ENCODE peak calls at places on chromosomes 4 and X, in four cellular contexts. I, Y, T and L are unnamed samples.

GRCh38 chr4:162683659-162684370 is 482.9 kb downstream of the NAF1 start:
- DNase-seq in I (no peak), Y (no peak), T (no peak), L (no peak)

GRCh38 chr4:100391086-100391485 is 126.7 kb downstream of the EMCN start:
- DNase-seq in Y (peak), I (no peak), T (no peak), L (no peak)

GRCh38 chrX:39212456-39212855 is 411.2 kb downstream of the MID1IP1 start:
- DNase-seq in Y (no peak), T (no peak), I (no peak), L (no peak)

GRCh38 chr4:156738756-156739155 is 232.8 kb downstream of the PDGFC start:
- DNase-seq in I (no peak), T (no peak), Y (no peak), L (no peak)

GRCh38 chr4:88226143-88226542 is 58.2 kb downstream of the PPM1K start:
- DNase-seq in Y (no peak), I (no peak), T (no peak), L (no peak)

GRCh38 chr4:120228086-120228485 is 161.4 kb upstream of the MAD2L1 start:
- DNase-seq in I (no peak), T (no peak), Y (no peak), L (no peak)

GRCh38 chr4:108988514-108989195 is 225.8 kb upstream of the ETNPPL start:
- DNase-seq in I (peak), Y (no peak), T (no peak), L (no peak)

GRCh38 chr4:161604516-161605300 is 559.1 kb downstream of the FSTL5 start:
- DNase-seq in Y (no peak), I (no peak), T (no peak), L (no peak)

GRCh38 chr4:53281438-53281837 is 84.4 kb downstream of the SCFD2 start:
- DNase-seq in T (no peak), Y (no peak), I (peak), L (no peak)

GRCh38 chrX:110563276-110563675 is 204.6 kb downstream of the RTL9 start:
- DNase-seq in T (no peak), Y (no peak), I (no peak), L (no peak)

GRCh38 chr4:177313263-177313662 is 3.6 kb downstream of the NEIL3 start:
- DNase-seq in I (peak), T (no peak), Y (no peak), L (no peak)

GRCh38 chr4:1169691-1170096 is 2.7 kb downstream of the SPON2 start:
- DNase-seq in T (no peak), I (no peak), Y (no peak), L (no peak)
- H4K8ac ChIP-seq in T (peak), I (no peak), Y (no peak), L (no peak)

GRCh38 chr4:74632634-74633033 is 161.7 kb downstream of the BTC start:
- DNase-seq in T (no peak), Y (no peak), I (peak), L (no peak)
- H4K5ac ChIP-seq in T (no peak), Y (no peak), I (no peak), L (no peak)

GRCh38 chr4:115675721-115676120 is 562.3 kb upstream of the NDST4 start:
- DNase-seq in Y (no peak), I (no peak), T (no peak), L (no peak)

GRCh38 chr4:115674485-115674884 is 561.1 kb upstream of the NDST4 start:
- DNase-seq in I (no peak), T (no peak), Y (no peak), L (no peak)

GRCh38 chr4:115678425-115678941 is 565.1 kb upstream of the NDST4 start:
- DNase-seq in Y (no peak), I (no peak), T (no peak), L (peak)
- H3K56ac ChIP-seq in Y (no peak), I (no peak), T (no peak), L (no peak)

DNA sequence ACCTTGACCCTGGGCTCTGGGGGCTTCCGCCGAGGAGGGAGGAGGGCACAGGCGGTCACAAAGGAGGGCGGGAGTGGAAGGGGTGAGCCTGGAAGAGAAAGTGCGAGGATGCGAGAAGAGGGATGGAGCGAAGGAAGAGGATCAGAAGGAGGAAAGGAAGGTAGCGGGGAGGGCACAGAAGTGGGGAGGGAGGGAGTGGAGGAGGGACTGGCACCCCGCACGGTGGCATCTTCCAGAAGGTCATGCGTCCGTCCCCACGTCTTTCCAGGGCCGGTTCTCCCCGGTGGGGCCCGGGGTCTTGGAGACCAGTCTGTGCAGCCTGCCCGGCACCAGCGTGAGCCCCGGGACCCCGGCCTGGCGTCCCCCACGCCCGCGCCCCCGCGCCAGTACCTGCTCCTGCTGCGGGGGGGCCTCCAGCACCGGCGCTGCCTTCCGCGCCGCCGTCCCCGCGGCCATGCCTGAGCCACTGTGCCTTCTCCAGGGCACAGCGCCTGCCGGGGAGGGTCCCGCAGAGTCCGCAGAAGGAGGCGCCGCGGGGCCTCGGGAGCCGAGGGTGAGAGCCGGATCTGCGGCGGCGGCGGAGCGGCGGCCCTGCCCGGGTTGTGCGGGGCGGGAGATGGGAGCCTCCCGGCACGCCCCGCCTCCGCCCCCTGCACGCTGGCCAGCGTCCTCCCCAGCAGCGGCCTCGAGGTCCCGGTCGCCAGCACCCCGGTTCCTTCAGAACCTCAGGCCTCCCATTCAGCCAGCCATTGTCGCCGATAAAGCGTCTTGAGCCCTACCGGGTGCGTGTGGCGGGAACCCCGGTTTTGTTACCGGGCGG is at the start of gene RNF175:
- DNase-seq in T (no peak), Y (peak), I (no peak), L (peak)
- H4K8ac ChIP-seq in T (peak), Y (no peak), I (no peak), L (peak)

GRCh38 chr4:169250796-169251195 is 20.0 kb downstream of the SH3RF1 start:
- DNase-seq in Y (no peak), I (no peak), T (no peak), L (no peak)
- H4K5ac ChIP-seq in Y (no peak), I (no peak), T (no peak), L (no peak)

GRCh38 chrX:149898554-149898953 is 17.6 kb downstream of the MAGEA8 start:
- DNase-seq in I (no peak), T (no peak), Y (no peak), L (no peak)
- H3K56ac ChIP-seq in I (no peak), T (no peak), Y (no peak), L (no peak)